ENCODE peak calls at places on chromosomes 16 and 17, in eight cellular contexts. One of them, this sample, is unnamed.
A peak's percentile ranks its signal among the peaks of the same experiment; 100 is the strongest.

GRCh38 chr17:12806630-12807029 is 17.3 kb downstream of the ARHGAP44 start:
- DNase-seq in EL: no peak
- DNase-seq in bronchial epithelial cell: no peak
- DNase-seq in activated naive CD4-positive, alpha-beta T cell: no peak
- DNase-seq in thoracic aorta: no peak
- DNase-seq in activated gamma-delta T cell treated with Interleukin-2 at 50 U/mL for 16 hours: no peak
- DNase-seq in ELR: no peak
- DNase-seq in NCI-H526 treated with DMSO at 0.1 percent for 48 hours: no peak
- DNase-seq in this sample: no peak

GRCh38 chr16:24253192-24253591 is 2.9 kb upstream of the CACNG3 start:
- DNase-seq in EL: peak; percentile 30
- DNase-seq in bronchial epithelial cell: peak; percentile 45
- DNase-seq in activated naive CD4-positive, alpha-beta T cell: no peak
- DNase-seq in thoracic aorta: no peak
- DNase-seq in activated gamma-delta T cell treated with Interleukin-2 at 50 U/mL for 16 hours: peak; percentile 24
- DNase-seq in ELR: peak; percentile 55
- DNase-seq in NCI-H526 treated with DMSO at 0.1 percent for 48 hours: no peak
- DNase-seq in this sample: no peak

GRCh38 chr16:75494696-75495601 is at the start of gene CHST6:
- DNase-seq in EL: peak; percentile 33
- DNase-seq in bronchial epithelial cell: no peak
- DNase-seq in activated naive CD4-positive, alpha-beta T cell: no peak
- DNase-seq in thoracic aorta: no peak
- DNase-seq in activated gamma-delta T cell treated with Interleukin-2 at 50 U/mL for 16 hours: no peak
- DNase-seq in ELR: peak; percentile 43
- DNase-seq in NCI-H526 treated with DMSO at 0.1 percent for 48 hours: peak; percentile 4
- DNase-seq in this sample: no peak

GRCh38 chr17:9488556-9488955 is 87.1 kb downstream of the STX8 start:
- DNase-seq in EL: no peak
- DNase-seq in bronchial epithelial cell: no peak
- DNase-seq in activated naive CD4-positive, alpha-beta T cell: no peak
- DNase-seq in thoracic aorta: no peak
- DNase-seq in activated gamma-delta T cell treated with Interleukin-2 at 50 U/mL for 16 hours: no peak
- DNase-seq in ELR: no peak
- DNase-seq in NCI-H526 treated with DMSO at 0.1 percent for 48 hours: no peak
- DNase-seq in this sample: no peak

GRCh38 chr16:47916266-47916665 is 239.5 kb downstream of the ABCC12 start:
- DNase-seq in EL: peak; percentile 43
- DNase-seq in bronchial epithelial cell: no peak
- DNase-seq in activated naive CD4-positive, alpha-beta T cell: no peak
- DNase-seq in thoracic aorta: no peak
- DNase-seq in activated gamma-delta T cell treated with Interleukin-2 at 50 U/mL for 16 hours: no peak
- DNase-seq in ELR: no peak
- DNase-seq in NCI-H526 treated with DMSO at 0.1 percent for 48 hours: no peak
- DNase-seq in this sample: no peak

GRCh38 chr17:2695961-2696760 is 15.4 kb downstream of the CLUH start:
- DNase-seq in EL: no peak
- DNase-seq in bronchial epithelial cell: no peak
- DNase-seq in activated naive CD4-positive, alpha-beta T cell: no peak
- DNase-seq in thoracic aorta: no peak
- DNase-seq in activated gamma-delta T cell treated with Interleukin-2 at 50 U/mL for 16 hours: no peak
- DNase-seq in ELR: no peak
- DNase-seq in NCI-H526 treated with DMSO at 0.1 percent for 48 hours: no peak
- DNase-seq in this sample: peak; percentile 56

GRCh38 chr16:58022601-58023371 is 2.8 kb upstream of the MMP15 start:
- DNase-seq in EL: peak; percentile 81
- DNase-seq in bronchial epithelial cell: peak; percentile 67
- DNase-seq in activated naive CD4-positive, alpha-beta T cell: no peak
- DNase-seq in thoracic aorta: no peak
- DNase-seq in activated gamma-delta T cell treated with Interleukin-2 at 50 U/mL for 16 hours: no peak
- DNase-seq in ELR: peak; percentile 65
- DNase-seq in NCI-H526 treated with DMSO at 0.1 percent for 48 hours: no peak
- DNase-seq in this sample: peak; percentile 79

GRCh38 chr16:47732122-47732805 is 271.1 kb downstream of the PHKB start:
- DNase-seq in EL: peak; percentile 90
- DNase-seq in bronchial epithelial cell: peak; percentile 94
- DNase-seq in activated naive CD4-positive, alpha-beta T cell: no peak
- DNase-seq in thoracic aorta: no peak
- DNase-seq in activated gamma-delta T cell treated with Interleukin-2 at 50 U/mL for 16 hours: no peak
- DNase-seq in ELR: peak; percentile 89
- DNase-seq in NCI-H526 treated with DMSO at 0.1 percent for 48 hours: no peak
- DNase-seq in this sample: no peak

GRCh38 chr16:13780841-13781553 is 139.0 kb upstream of the ERCC4 start:
- DNase-seq in EL: no peak
- DNase-seq in bronchial epithelial cell: no peak
- DNase-seq in activated naive CD4-positive, alpha-beta T cell: no peak
- DNase-seq in thoracic aorta: no peak
- DNase-seq in activated gamma-delta T cell treated with Interleukin-2 at 50 U/mL for 16 hours: no peak
- DNase-seq in ELR: no peak
- DNase-seq in NCI-H526 treated with DMSO at 0.1 percent for 48 hours: no peak
- DNase-seq in this sample: no peak

GRCh38 chr17:28547623-28548416 is 4.6 kb downstream of the UNC119 start:
- DNase-seq in EL: peak; percentile 82
- DNase-seq in bronchial epithelial cell: peak; percentile 56
- DNase-seq in activated naive CD4-positive, alpha-beta T cell: peak; percentile 34
- DNase-seq in thoracic aorta: no peak
- DNase-seq in activated gamma-delta T cell treated with Interleukin-2 at 50 U/mL for 16 hours: peak; percentile 44
- DNase-seq in ELR: peak; percentile 87
- DNase-seq in NCI-H526 treated with DMSO at 0.1 percent for 48 hours: peak; percentile 22
- DNase-seq in this sample: peak; percentile 84

GRCh38 chr16:29994613-29995329 is 646 bp downstream of the HIRIP3 start:
- DNase-seq in EL: peak; percentile 94
- DNase-seq in bronchial epithelial cell: peak; percentile 83
- DNase-seq in activated naive CD4-positive, alpha-beta T cell: no peak
- DNase-seq in thoracic aorta: no peak
- DNase-seq in activated gamma-delta T cell treated with Interleukin-2 at 50 U/mL for 16 hours: no peak
- DNase-seq in ELR: peak; percentile 97
- DNase-seq in NCI-H526 treated with DMSO at 0.1 percent for 48 hours: no peak
- DNase-seq in this sample: peak; percentile 77

GRCh38 chr17:32349503-32349853 is 479 bp upstream of the ZNF207 start:
- DNase-seq in EL: peak; percentile 23
- DNase-seq in bronchial epithelial cell: no peak
- DNase-seq in activated naive CD4-positive, alpha-beta T cell: no peak
- DNase-seq in thoracic aorta: no peak
- DNase-seq in activated gamma-delta T cell treated with Interleukin-2 at 50 U/mL for 16 hours: no peak
- DNase-seq in ELR: peak; percentile 37
- DNase-seq in NCI-H526 treated with DMSO at 0.1 percent for 48 hours: no peak
- DNase-seq in this sample: no peak

GRCh38 chr17:1561420-1562177 is 993 bp downstream of the PITPNA start:
- DNase-seq in EL: peak; percentile 23
- DNase-seq in bronchial epithelial cell: no peak
- DNase-seq in activated naive CD4-positive, alpha-beta T cell: no peak
- DNase-seq in thoracic aorta: no peak
- DNase-seq in activated gamma-delta T cell treated with Interleukin-2 at 50 U/mL for 16 hours: peak; percentile 19
- DNase-seq in ELR: peak; percentile 49
- DNase-seq in NCI-H526 treated with DMSO at 0.1 percent for 48 hours: no peak
- DNase-seq in this sample: no peak

GRCh38 chr16:30458561-30459394 is 13.1 kb upstream of the SEPHS2 start:
- DNase-seq in EL: no peak
- DNase-seq in bronchial epithelial cell: no peak
- DNase-seq in activated naive CD4-positive, alpha-beta T cell: peak; percentile 52
- DNase-seq in thoracic aorta: no peak
- DNase-seq in activated gamma-delta T cell treated with Interleukin-2 at 50 U/mL for 16 hours: peak; percentile 87
- DNase-seq in ELR: no peak
- DNase-seq in NCI-H526 treated with DMSO at 0.1 percent for 48 hours: no peak
- DNase-seq in this sample: no peak

GRCh38 chr17:77769762-77770161 is 188.7 kb upstream of the TNRC6C start:
- DNase-seq in EL: no peak
- DNase-seq in bronchial epithelial cell: no peak
- DNase-seq in activated naive CD4-positive, alpha-beta T cell: no peak
- DNase-seq in thoracic aorta: no peak
- DNase-seq in activated gamma-delta T cell treated with Interleukin-2 at 50 U/mL for 16 hours: no peak
- DNase-seq in ELR: no peak
- DNase-seq in NCI-H526 treated with DMSO at 0.1 percent for 48 hours: no peak
- DNase-seq in this sample: no peak

GRCh38 chr17:65154770-65155589 is 17.8 kb downstream of the RGS9 start:
- DNase-seq in EL: peak; percentile 31
- DNase-seq in bronchial epithelial cell: peak; percentile 72
- DNase-seq in activated naive CD4-positive, alpha-beta T cell: no peak
- DNase-seq in thoracic aorta: no peak
- DNase-seq in activated gamma-delta T cell treated with Interleukin-2 at 50 U/mL for 16 hours: no peak
- DNase-seq in ELR: peak; percentile 74
- DNase-seq in NCI-H526 treated with DMSO at 0.1 percent for 48 hours: no peak
- DNase-seq in this sample: no peak

GRCh38 chr17:51351890-51352289 is 91.5 kb downstream of the UTP18 start:
- DNase-seq in EL: no peak
- DNase-seq in bronchial epithelial cell: no peak
- DNase-seq in activated naive CD4-positive, alpha-beta T cell: no peak
- DNase-seq in thoracic aorta: no peak
- DNase-seq in activated gamma-delta T cell treated with Interleukin-2 at 50 U/mL for 16 hours: no peak
- DNase-seq in ELR: no peak
- DNase-seq in NCI-H526 treated with DMSO at 0.1 percent for 48 hours: no peak
- DNase-seq in this sample: peak; percentile 68

GRCh38 chr16:3857189-3858013 is 23.1 kb downstream of the CREBBP start:
- DNase-seq in EL: peak; percentile 48
- DNase-seq in bronchial epithelial cell: peak; percentile 86
- DNase-seq in activated naive CD4-positive, alpha-beta T cell: no peak
- DNase-seq in thoracic aorta: no peak
- DNase-seq in activated gamma-delta T cell treated with Interleukin-2 at 50 U/mL for 16 hours: no peak
- DNase-seq in ELR: peak; percentile 52
- DNase-seq in NCI-H526 treated with DMSO at 0.1 percent for 48 hours: no peak
- DNase-seq in this sample: no peak

GRCh38 chr17:58577696-58578095 is 63.3 kb upstream of the MTMR4 start:
- DNase-seq in EL: peak; percentile 51
- DNase-seq in bronchial epithelial cell: peak; percentile 49
- DNase-seq in activated naive CD4-positive, alpha-beta T cell: no peak
- DNase-seq in thoracic aorta: no peak
- DNase-seq in activated gamma-delta T cell treated with Interleukin-2 at 50 U/mL for 16 hours: peak; percentile 50
- DNase-seq in ELR: peak; percentile 81
- DNase-seq in NCI-H526 treated with DMSO at 0.1 percent for 48 hours: peak; percentile 31
- DNase-seq in this sample: peak; percentile 92

GRCh38 chr17:43360376-43360738 is 38.4 kb upstream of the ARL4D start:
- DNase-seq in EL: no peak
- DNase-seq in bronchial epithelial cell: peak; percentile 89
- DNase-seq in activated naive CD4-positive, alpha-beta T cell: peak; percentile 30
- DNase-seq in thoracic aorta: no peak
- DNase-seq in activated gamma-delta T cell treated with Interleukin-2 at 50 U/mL for 16 hours: peak; percentile 60
- DNase-seq in ELR: peak; percentile 95
- DNase-seq in NCI-H526 treated with DMSO at 0.1 percent for 48 hours: no peak
- DNase-seq in this sample: no peak

GRCh38 chr17:52947418-52947817 is 788.9 kb upstream of the CA10 start:
- DNase-seq in EL: no peak
- DNase-seq in bronchial epithelial cell: no peak
- DNase-seq in activated naive CD4-positive, alpha-beta T cell: no peak
- DNase-seq in thoracic aorta: no peak
- DNase-seq in activated gamma-delta T cell treated with Interleukin-2 at 50 U/mL for 16 hours: no peak
- DNase-seq in ELR: no peak
- DNase-seq in NCI-H526 treated with DMSO at 0.1 percent for 48 hours: no peak
- DNase-seq in this sample: no peak

This sample was measured in sciatic nerve.